ENCODE peak calls at places on chromosomes 11 and 22, in ten cellular contexts. L is colonic mucosa; G is IMR-90; W is body of pancreas; A is ovary; R is K562; U is cardiac muscle cell; F is neural progenitor cell; P is left ventricle myocardium inferior; H is CD4-positive, CD25-positive, alpha-beta regulatory T cell. J is an unnamed sample.

GRCh38 chr22:20086101-20086599 is 6.1 kb downstream of the DGCR8 start:
- DNase-seq in H (no peak), R (no peak), U (no peak), L (no peak), P (no peak), A (no peak), W (no peak), F (no peak), G (no peak), J (peak; percentile 30)

GRCh38 chr22:44947029-44947428 is 62.8 kb downstream of the PHF21B start:
- DNase-seq in G (no peak), R (no peak), L (no peak), P (no peak), H (no peak), A (no peak), F (no peak), U (no peak), W (no peak), J (no peak)

GRCh38 chr11:118641463-118642019 is 34.1 kb downstream of the PHLDB1 start:
- DNase-seq in U (no peak), W (peak; percentile 91), L (peak; percentile 80), R (no peak), F (no peak), A (no peak), G (no peak), P (no peak), H (no peak), J (peak; percentile 86)

GRCh38 chr11:31060880-31061279 is 308.7 kb downstream of the DCDC1 start:
- DNase-seq in L (no peak), G (peak; percentile 3), A (no peak), U (peak; percentile 9), H (no peak), P (no peak), F (peak; percentile 70), W (peak; percentile 14), R (no peak), J (no peak)

GRCh38 chr11:62856333-62856910 is 17.0 kb upstream of the WDR74 start:
- DNase-seq in H (no peak), U (no peak), L (no peak), A (no peak), R (no peak), G (no peak), F (no peak), P (no peak), W (no peak), J (no peak)

GRCh38 chr22:40310081-40310770 is 36.1 kb upstream of the ADSL start:
- DNase-seq in F (no peak), L (no peak), W (no peak), G (peak; percentile 93), P (no peak), A (no peak), U (no peak), H (no peak), R (no peak), J (no peak)

GRCh38 chr11:1151366-1152315 is 6.1 kb upstream of the MUC5AC start:
- DNase-seq in F (no peak), R (no peak), H (no peak), G (no peak), U (no peak), L (peak; percentile 17), P (no peak), W (no peak), A (no peak), J (peak; percentile 47)

GRCh38 chr11:5624489-5625278 is at the start of gene TRIM34:
- DNase-seq in H (peak; percentile 73), U (peak; percentile 40), P (no peak), F (peak; percentile 34), W (peak; percentile 74), G (peak; percentile 62), L (peak; percentile 85), R (peak; percentile 81), A (peak; percentile 54), J (peak; percentile 77)

GRCh38 chr11:118099838-118100570 is 13.2 kb upstream of the SMIM35 start:
- DNase-seq in L (no peak), F (no peak), P (peak; percentile 32), R (no peak), W (no peak), G (no peak), H (no peak), U (no peak), A (no peak), J (no peak)

DNA sequence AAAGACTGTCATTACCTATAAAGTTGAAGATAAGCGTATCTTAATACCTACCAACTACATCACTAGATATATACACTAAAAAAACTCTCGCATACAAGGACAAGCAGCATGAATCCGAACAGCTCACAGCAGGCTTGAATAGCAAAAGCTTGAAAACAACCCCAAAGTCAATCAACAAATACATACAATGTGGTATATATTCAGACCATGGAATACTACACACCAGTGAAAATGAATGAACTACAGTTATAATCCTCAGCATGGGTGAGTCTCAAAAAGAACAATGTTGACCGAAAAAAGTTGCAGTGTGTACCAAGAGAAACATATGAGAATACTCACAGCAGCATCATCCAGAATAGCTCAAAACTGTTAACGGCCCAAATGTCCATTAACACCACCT is 25.2 kb downstream of the USP28 start:
- DNase-seq in A (no peak), R (no peak), G (no peak), P (no peak), W (no peak), L (no peak), F (no peak), U (no peak), H (no peak), J (no peak)
- H3K4me1 ChIP-seq in A (peaks cover 1% of the 10 kb centered on the region), R (no peaks in the 10 kb centered on the region), G (no peaks in the 10 kb centered on the region), P (peaks cover 55% of the 10 kb centered on the region), W (no peaks in the 10 kb centered on the region), L (no peaks in the 10 kb centered on the region), F (no peaks in the 10 kb centered on the region), U (peaks cover 5% of the 10 kb centered on the region), H (no peaks in the 10 kb centered on the region), J (no peaks in the 10 kb centered on the region)

DNA sequence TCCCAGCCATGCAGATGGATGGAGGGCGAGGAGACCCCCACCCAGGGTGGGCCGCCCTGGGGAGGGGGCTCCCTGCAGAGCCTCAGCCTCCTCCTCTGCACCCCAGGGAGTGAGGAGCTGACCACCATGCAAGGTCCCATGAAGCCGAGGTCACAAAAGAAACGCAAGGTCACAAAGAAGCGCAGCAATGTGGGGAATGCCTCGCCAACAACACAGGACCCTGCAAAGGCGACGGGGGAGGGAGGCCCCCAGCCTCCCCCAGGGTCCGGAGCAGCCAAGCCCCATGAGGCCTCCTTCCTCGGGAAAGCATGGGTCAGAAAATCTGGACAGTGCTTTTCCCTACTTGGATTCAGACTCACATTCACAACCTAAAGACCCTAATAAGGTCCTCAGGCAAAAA is 191.5 kb downstream of the BRD1 start:
- DNase-seq in G (no peak), P (no peak), W (no peak), H (no peak), A (no peak), L (no peak), F (no peak), R (no peak), U (no peak), J (no peak)
- H3K9me3 ChIP-seq in G (peaks cover 4% of the 10 kb centered on the region), P (no peaks in the 10 kb centered on the region), W (no peaks in the 10 kb centered on the region), H (no peaks in the 10 kb centered on the region), A (no peaks in the 10 kb centered on the region), L (no peaks in the 10 kb centered on the region), F (no peaks in the 10 kb centered on the region), R (no peaks in the 10 kb centered on the region), U (no peaks in the 10 kb centered on the region), J (no peaks in the 10 kb centered on the region)

DNA sequence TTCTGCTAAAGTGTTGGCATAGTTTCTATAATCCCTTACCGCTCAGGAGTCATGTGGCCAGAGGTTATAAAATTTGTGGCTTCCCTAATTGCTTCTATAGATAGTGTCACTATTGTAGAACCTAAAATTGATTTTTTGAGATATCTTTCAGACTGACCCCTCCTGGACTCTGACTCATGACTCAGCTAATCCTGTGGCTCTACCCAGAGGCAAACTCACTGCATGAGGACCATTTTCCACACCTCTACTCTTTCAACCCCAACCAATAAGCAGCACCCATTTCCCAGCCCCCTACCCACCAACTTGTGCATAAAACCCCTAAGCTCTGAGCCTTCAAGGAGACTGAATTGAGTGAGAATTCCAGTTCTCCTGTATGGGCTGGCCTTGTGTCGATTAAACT is 61.7 kb upstream of the PRSS23 start:
- DNase-seq in R (peak; percentile 29), F (no peak), P (no peak), A (no peak), L (no peak), H (no peak), W (no peak), G (no peak), U (no peak), J (no peak)
- H3K4me1 ChIP-seq in R (peaks cover 47% of the 10 kb centered on the region), F (peaks cover 16% of the 10 kb centered on the region), P (peaks cover 37% of the 10 kb centered on the region), A (peaks cover 29% of the 10 kb centered on the region), L (no peaks in the 10 kb centered on the region), H (no peaks in the 10 kb centered on the region), W (peaks cover 33% of the 10 kb centered on the region), G (peaks cover 40% of the 10 kb centered on the region), U (peaks cover 12% of the 10 kb centered on the region), J (no peaks in the 10 kb centered on the region)

DNA sequence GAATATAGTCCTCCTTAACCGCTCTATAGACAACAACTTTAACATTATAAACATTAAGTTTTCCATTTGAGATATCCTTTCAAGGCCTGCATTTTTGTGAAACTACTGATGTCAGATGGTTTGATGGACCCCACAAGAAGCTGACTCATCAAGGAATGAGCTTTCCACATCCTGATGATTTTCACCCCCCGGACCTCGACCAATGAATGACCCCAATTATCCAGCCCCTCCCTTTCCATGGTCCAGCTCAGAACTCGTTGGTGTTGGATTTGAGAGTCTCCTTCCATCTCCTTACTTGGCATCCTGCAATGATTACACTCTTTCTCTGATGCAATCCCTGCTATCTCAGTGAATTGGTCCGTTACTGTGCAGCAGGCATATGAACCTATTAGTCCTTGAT is 31.9 kb upstream of the GUCY1A2 start:
- DNase-seq in U (no peak), A (no peak), P (no peak), L (no peak), F (no peak), R (no peak), G (no peak), H (no peak), W (no peak), J (no peak)
- H3K9me3 ChIP-seq in U (no peaks in the 10 kb centered on the region), A (no peaks in the 10 kb centered on the region), P (peaks cover 33% of the 10 kb centered on the region), L (no peaks in the 10 kb centered on the region), F (no peaks in the 10 kb centered on the region), R (no peaks in the 10 kb centered on the region), G (peaks cover 8% of the 10 kb centered on the region), H (peaks cover 21% of the 10 kb centered on the region), W (no peaks in the 10 kb centered on the region), J (peaks cover 8% of the 10 kb centered on the region)